ENCODE peak calls at places on chromosomes 13 and 19, in nine cellular contexts. Y is aorta; E is CD8-positive, alpha-beta memory T cell; C is psoas muscle; O is heart right ventricle; R is A549; F is body of pancreas; X is breast epithelium; Z is left ventricle myocardium inferior. B is an unnamed sample.

GRCh38 chr19:28318469-28319179 is 894.3 kb downstream of the UQCRFS1 start:
- DNase-seq in Y (no peak), E (no peak), C (no peak), O (no peak), R (no peak), F (no peak), X (no peak), Z (no peak), B (no peak)

GRCh38 chr13:35597451-35597850 is 121.0 kb upstream of the MAB21L1 start:
- DNase-seq in Y (no peak), E (no peak), C (no peak), O (no peak), R (no peak), F (no peak), X (no peak), Z (no peak), B (no peak)

GRCh38 chr13:93473441-93474270 is 247.0 kb downstream of the GPC6 start:
- DNase-seq in Y (no peak), E (no peak), C (no peak), O (no peak), R (no peak), F (no peak), X (no peak), Z (no peak), B (peak; percentile 89)

GRCh38 chr13:108000998-108001397 is 214.3 kb downstream of the LIG4 start:
- DNase-seq in Y (no peak), E (no peak), C (no peak), O (no peak), R (no peak), F (no peak), X (no peak), Z (no peak), B (no peak)

GRCh38 chr19:43560687-43561086 is 14.6 kb downstream of the XRCC1 start:
- DNase-seq in Y (no peak), E (no peak), C (no peak), O (no peak), R (peak; percentile 62), F (no peak), X (no peak), Z (no peak), B (no peak)

GRCh38 chr13:40982772-40983171 is 36.3 kb downstream of the ELF1 start:
- DNase-seq in Y (no peak), E (peak; percentile 37), C (no peak), O (peak; percentile 76), R (no peak), F (no peak), X (no peak), Z (no peak), B (peak; percentile 78)

GRCh38 chr19:35712529-35712909 is 5.3 kb upstream of the KMT2B start:
- DNase-seq in Y (no peak), E (no peak), C (no peak), O (no peak), R (no peak), F (no peak), X (no peak), Z (no peak), B (no peak)

GRCh38 chr13:106535552-106536243 is at the start of gene EFNB2:
- DNase-seq in Y (peak; percentile 87), E (peak; percentile 81), C (peak; percentile 90), O (peak; percentile 88), R (peak; percentile 83), F (peak; percentile 91), X (peak; percentile 84), Z (peak; percentile 88), B (peak; percentile 90)

GRCh38 chr19:56125806-56126590 is 4.9 kb upstream of the ZNF787 start:
- DNase-seq in Y (no peak), E (no peak), C (peak; percentile 61), O (no peak), R (no peak), F (peak; percentile 64), X (no peak), Z (no peak), B (peak; percentile 98)

GRCh38 chr13:99320693-99321481 is 13.7 kb upstream of the GPR183 start:
- DNase-seq in Y (no peak), E (no peak), C (no peak), O (no peak), R (no peak), F (no peak), X (no peak), Z (no peak), B (no peak)

GRCh38 chr19:46076951-46077814 is 36.4 kb upstream of the IGFL4 start:
- DNase-seq in Y (no peak), E (no peak), C (no peak), O (no peak), R (peak; percentile 95), F (peak; percentile 47), X (no peak), Z (no peak), B (peak; percentile 78)

GRCh38 chr19:37655689-37656491 is 625 bp upstream of the ZFP30 start:
- DNase-seq in Y (peak; percentile 89), E (peak; percentile 73), C (peak; percentile 87), O (peak; percentile 86), R (peak; percentile 81), F (peak; percentile 81), X (peak; percentile 78), Z (peak; percentile 88), B (peak; percentile 92)

DNA sequence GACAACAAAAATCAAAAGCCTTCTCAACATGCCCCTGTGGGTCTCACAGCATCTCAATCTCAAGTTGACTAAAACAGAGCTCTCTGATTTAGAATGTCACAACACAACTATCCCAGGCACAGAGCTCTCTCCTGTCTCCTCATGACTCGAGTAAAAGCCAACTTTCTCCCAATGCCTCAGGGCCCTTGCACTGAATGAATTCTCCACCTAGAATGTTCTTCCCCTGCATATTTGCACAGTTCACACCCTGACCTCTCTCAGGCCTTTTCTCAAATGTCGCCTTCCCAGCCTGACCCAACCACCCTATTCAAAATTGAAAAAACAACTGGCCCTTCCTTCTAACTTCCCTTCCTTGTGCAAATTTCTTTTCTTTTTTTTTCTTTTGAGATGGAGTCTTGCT is 3.7 kb upstream of the SWSAP1 start:
- DNase-seq in Y (no peak), E (no peak), C (no peak), O (no peak), R (no peak), F (no peak), X (no peak), Z (no peak), B (no peak)
- H3K4me1 ChIP-seq in Y (no peaks in the 10 kb centered on the region), E (peaks cover 16% of the 10 kb centered on the region), C (peaks cover 14% of the 10 kb centered on the region), O (peaks cover 12% of the 10 kb centered on the region), R (peaks cover 11% of the 10 kb centered on the region), F (peaks cover 14% of the 10 kb centered on the region), X (no peaks in the 10 kb centered on the region), Z (peaks cover 15% of the 10 kb centered on the region), B (no peaks in the 10 kb centered on the region)

GRCh38 chr13:24178847-24179845 is 18.6 kb downstream of the SPATA13 start:
- DNase-seq in Y (no peak), E (no peak), C (no peak), O (no peak), R (no peak), F (no peak), X (no peak), Z (no peak), B (no peak)

GRCh38 chr13:24182703-24183081 is 22.2 kb downstream of the SPATA13 start:
- DNase-seq in Y (no peak), E (no peak), C (no peak), O (no peak), R (no peak), F (peak; percentile 57), X (no peak), Z (no peak), B (no peak)

GRCh38 chr13:24181991-24182702 is 21.6 kb downstream of the SPATA13 start:
- DNase-seq in Y (no peak), E (no peak), C (no peak), O (no peak), R (no peak), F (peak; percentile 52), X (no peak), Z (no peak), B (no peak)

GRCh38 chr13:24183741-24184182 is 23.2 kb downstream of the SPATA13 start:
- DNase-seq in Y (no peak), E (no peak), C (no peak), O (no peak), R (no peak), F (peak; percentile 81), X (no peak), Z (no peak), B (no peak)

GRCh38 chr13:24180743-24181384 is 20.3 kb downstream of the SPATA13 start:
- DNase-seq in Y (no peak), E (no peak), C (no peak), O (no peak), R (no peak), F (no peak), X (no peak), Z (no peak), B (no peak)
- H3K4me3 ChIP-seq in Y (no peak overlapping the region), E (no peak overlapping the region), C (no peak overlapping the region), O (no peak overlapping the region), R (no peak overlapping the region), F (no peak overlapping the region), X (no peak overlapping the region), Z (no peak overlapping the region), B (no peak overlapping the region)

GRCh38 chr19:18832331-18833140 is 777 bp downstream of the UPF1 start:
- DNase-seq in Y (no peak), E (no peak), C (no peak), O (no peak), R (peak; percentile 25), F (no peak), X (no peak), Z (no peak), B (no peak)
- H3K9me3 ChIP-seq in Y (no peaks in the 10 kb centered on the region), E (no peaks in the 10 kb centered on the region), C (peaks cover 3% of the 10 kb centered on the region), O (no peaks in the 10 kb centered on the region), R (no peaks in the 10 kb centered on the region), F (no peaks in the 10 kb centered on the region), X (no peaks in the 10 kb centered on the region), Z (peaks cover 4% of the 10 kb centered on the region), B (no peaks in the 10 kb centered on the region)

GRCh38 chr19:38693380-38694223 is 46.2 kb downstream of the ACTN4 start:
- DNase-seq in Y (no peak), E (peak; percentile 46), C (no peak), O (peak; percentile 66), R (peak; percentile 91), F (peak; percentile 53), X (no peak), Z (no peak), B (peak; percentile 94)

GRCh38 chr19:38690146-38690545 is 42.7 kb downstream of the ACTN4 start:
- DNase-seq in Y (no peak), E (no peak), C (no peak), O (no peak), R (no peak), F (no peak), X (no peak), Z (no peak), B (no peak)

GRCh38 chr19:38690832-38691231 is 43.4 kb downstream of the ACTN4 start:
- DNase-seq in Y (no peak), E (no peak), C (no peak), O (no peak), R (no peak), F (no peak), X (no peak), Z (no peak), B (no peak)

GRCh38 chr19:38692458-38693379 is 45.3 kb downstream of the ACTN4 start:
- DNase-seq in Y (no peak), E (no peak), C (no peak), O (no peak), R (no peak), F (no peak), X (no peak), Z (no peak), B (no peak)

DNA sequence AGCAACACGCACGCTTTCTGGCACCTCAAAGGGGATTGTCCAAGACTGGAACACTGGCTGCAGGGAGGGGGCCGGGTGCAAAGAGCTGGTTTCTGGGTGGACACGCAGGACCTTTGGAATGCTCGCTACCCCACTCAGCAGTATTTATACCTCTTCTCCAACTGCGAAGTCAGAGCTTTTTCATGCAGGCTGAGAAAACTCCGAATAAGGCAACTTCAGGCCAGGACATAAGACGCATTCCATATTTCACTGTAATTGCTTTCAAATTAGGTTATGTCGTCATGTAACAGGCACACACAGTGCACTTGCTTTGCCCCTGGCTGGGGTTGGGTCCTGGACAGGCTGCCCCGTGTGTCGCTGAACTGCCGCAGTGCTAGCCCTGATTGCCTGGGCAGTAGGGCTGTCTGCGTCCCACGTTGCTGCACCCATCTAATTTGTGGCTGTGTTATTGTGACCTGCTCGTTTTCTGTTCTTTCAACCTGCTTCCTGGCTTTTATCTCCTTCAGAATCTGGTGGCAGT is 44.5 kb downstream of the ACTN4 start:
- DNase-seq in Y (peak; percentile 93), E (no peak), C (peak; percentile 67), O (no peak), R (no peak), F (no peak), X (no peak), Z (no peak), B (no peak)
- H3K4me1 ChIP-seq in Y (peaks cover 3% of the 10 kb centered on the region), E (peaks cover 44% of the 10 kb centered on the region), C (peaks cover 75% of the 10 kb centered on the region), O (peaks cover 91% of the 10 kb centered on the region), R (peaks cover 100% of the 10 kb centered on the region), F (peaks cover 91% of the 10 kb centered on the region), X (peaks cover 26% of the 10 kb centered on the region), Z (peaks cover 100% of the 10 kb centered on the region), B (peaks cover 34% of the 10 kb centered on the region)

B was measured in SJCRH30.